ENCODE peak calls at places on chromosome 21, in seven cellular contexts. U, L, M, D, N, X and F are unnamed samples.

GRCh38 chr21:31157756-31158155 is 119.5 kb upstream of the KRTAP19-8 start:
- DNase-seq in X (no peak), M (no peak), U (peak; percentile 30), L (peak; percentile 43), D (no peak), N (no peak), F (no peak)

GRCh38 chr21:24693779-24694178 is 913.5 kb downstream of the MRPL39 start:
- DNase-seq in M (no peak), L (no peak), X (no peak), D (no peak), U (no peak), N (no peak), F (no peak)

GRCh38 chr21:35614412-35614901 is 445.9 kb downstream of the SETD4 start:
- DNase-seq in M (no peak), X (no peak), L (peak; percentile 95), U (peak; percentile 82), N (no peak), D (no peak), F (no peak)

GRCh38 chr21:25999935-26000582 is 170.5 kb downstream of the APP start:
- DNase-seq in U (no peak), D (no peak), N (peak; percentile 51), M (no peak), X (no peak), L (no peak), F (no peak)

GRCh38 chr21:35398366-35398982 is 349.4 kb upstream of the RUNX1 start:
- DNase-seq in X (no peak), D (no peak), L (no peak), M (no peak), U (peak; percentile 41), N (no peak), F (no peak)

GRCh38 chr21:43312751-43313169 is 114.2 kb downstream of the SIK1 start:
- DNase-seq in U (no peak), M (no peak), L (no peak), N (peak; percentile 52), D (no peak), X (no peak), F (no peak)

GRCh38 chr21:32330784-32331311 is 32.2 kb downstream of the MRAP start:
- DNase-seq in N (no peak), L (no peak), D (no peak), X (peak; percentile 28), M (no peak), U (no peak), F (no peak)

GRCh38 chr21:40421121-40421520 is 425.8 kb downstream of the DSCAM start:
- DNase-seq in L (peak; percentile 80), N (no peak), D (no peak), U (no peak), M (no peak), X (no peak), F (no peak)

GRCh38 chr21:40662889-40663288 is 184.1 kb downstream of the DSCAM start:
- DNase-seq in U (no peak), X (no peak), L (no peak), D (no peak), N (no peak), M (no peak), F (no peak)

GRCh38 chr21:26096972-26097371 is 73.6 kb downstream of the APP start:
- DNase-seq in X (no peak), U (no peak), D (no peak), M (no peak), N (no peak), L (no peak), F (no peak)

GRCh38 chr21:43648171-43648570 is 11.1 kb downstream of the HSF2BP start:
- DNase-seq in D (no peak), X (no peak), M (no peak), L (no peak), N (no peak), U (no peak), F (no peak)

GRCh38 chr21:16353764-16354163 is 624.0 kb downstream of the USP25 start:
- DNase-seq in N (no peak), X (no peak), D (no peak), M (no peak), U (no peak), L (no peak), F (no peak)

GRCh38 chr21:18285379-18285778 is 40.7 kb downstream of the CHODL start:
- DNase-seq in N (no peak), U (no peak), D (no peak), M (no peak), L (no peak), X (no peak), F (no peak)

GRCh38 chr21:31326478-31327247 is 17.4 kb downstream of the TIAM1 start:
- DNase-seq in D (no peak), U (peak; percentile 60), L (no peak), M (no peak), X (no peak), N (no peak), F (no peak)

GRCh38 chr21:44392185-44392584 is 38.8 kb downstream of the TRPM2 start:
- DNase-seq in U (no peak), M (no peak), N (no peak), D (no peak), X (peak; percentile 9), L (no peak), F (no peak)

GRCh38 chr21:16154961-16155360 is 425.2 kb downstream of the USP25 start:
- DNase-seq in L (no peak), N (no peak), M (no peak), D (no peak), U (no peak), X (no peak), F (no peak)

GRCh38 chr21:43712268-43712942 is 6.5 kb upstream of the PDXK start:
- DNase-seq in M (no peak), X (no peak), U (peak; percentile 84), D (no peak), N (peak; percentile 90), L (peak; percentile 90), F (no peak)

GRCh38 chr21:37087188-37087587 is 14.1 kb downstream of the TTC3 start:
- DNase-seq in N (no peak), X (no peak), L (peak; percentile 74), D (no peak), M (no peak), U (peak; percentile 71), F (peak; percentile 54)

GRCh38 chr21:32413697-32414578 is 1.4 kb downstream of the EVA1C start:
- DNase-seq in D (no peak), X (no peak), M (no peak), U (peak; percentile 62), L (peak; percentile 40), N (peak; percentile 29), F (no peak)

GRCh38 chr21:35920428-35920827 is 139.9 kb downstream of the SETD4 start:
- DNase-seq in D (no peak), X (no peak), N (no peak), M (no peak), U (no peak), L (no peak), F (no peak)

GRCh38 chr21:23463365-23463764 is 2143.9 kb downstream of the MRPL39 start:
- DNase-seq in N (no peak), M (no peak), U (no peak), D (no peak), L (no peak), X (no peak), F (no peak)

GRCh38 chr21:30430170-30430655 is at the start of gene KRTAP13-4:
- DNase-seq in X (no peak), U (no peak), D (no peak), M (no peak), L (no peak), N (no peak), F (no peak)

GRCh38 chr21:32061755-32062154 is 188.9 kb downstream of the HUNK start:
- DNase-seq in L (no peak), D (no peak), M (no peak), X (no peak), N (no peak), U (no peak), F (no peak)

GRCh38 chr21:15010645-15011044 is 54.2 kb downstream of the NRIP1 start:
- DNase-seq in U (peak; percentile 81), L (no peak), D (no peak), N (no peak), M (no peak), X (no peak), F (no peak)

GRCh38 chr21:18424250-18424649 is 20.7 kb upstream of the TMPRSS15 start:
- DNase-seq in U (no peak), L (no peak), D (no peak), M (no peak), N (no peak), X (no peak), F (no peak)

GRCh38 chr21:35257413-35257812 is 208.3 kb upstream of the RUNX1 start:
- DNase-seq in U (peak; percentile 95), D (peak; percentile 59), X (peak; percentile 28), N (peak; percentile 51), L (peak; percentile 96), M (peak; percentile 42), F (peak; percentile 90)

DNA sequence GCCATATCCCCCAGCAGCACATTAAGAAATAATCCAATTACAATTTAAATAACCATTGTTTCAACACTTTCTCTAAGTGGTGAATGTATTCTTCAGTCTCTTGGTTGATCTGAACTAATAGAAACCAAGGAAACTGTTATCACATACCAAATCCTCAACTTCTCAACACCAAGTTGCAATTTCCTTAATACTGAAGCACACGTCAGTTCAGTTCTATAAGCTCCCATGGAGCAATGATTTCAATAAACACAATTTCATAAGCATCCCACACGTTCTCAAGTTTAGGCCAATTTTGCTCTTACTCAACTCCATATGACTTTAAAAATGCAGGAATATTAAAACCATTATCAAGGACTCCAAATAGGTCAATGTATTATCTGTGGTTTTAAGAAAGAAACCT is 5.8 kb upstream of the ERG start:
- DNase-seq in L (no peak), U (no peak), X (no peak), D (no peak), N (no peak), M (no peak), F (no peak)
- H3K4me3 ChIP-seq in L (no peak overlapping the region), U (no peak overlapping the region), X (peak overlapping the region; percentile 17), D (no peak overlapping the region), N (no peak overlapping the region), M (peak overlapping the region; percentile 34), F (no peak overlapping the region)

GRCh38 chr21:45768741-45769049 is 125.2 kb downstream of the PCBP3 start:
- DNase-seq in N (no peak), L (no peak), X (no peak), D (no peak), U (no peak), M (no peak), F (no peak)
- TF ChIP-seq CTCF in N (no peak), L (no peak), X (no peak), D (no peak), U (no peak), M (no peak), F (peak; percentile 10)

GRCh38 chr21:41725421-41726021 is 41.3 kb downstream of the RIPK4 start:
- DNase-seq in D (no peak), M (no peak), N (no peak), L (no peak), U (no peak), X (no peak), F (no peak)
- H3K4me3 ChIP-seq in D (no peak overlapping the region), M (peak overlapping the region; percentile 25), N (no peak overlapping the region), L (no peak overlapping the region), U (no peak overlapping the region), X (no peak overlapping the region), F (no peak overlapping the region)

GRCh38 chr21:29024474-29025327 is at the start of gene USP16:
- DNase-seq in M (peak; percentile 96), N (peak; percentile 97), X (peak; percentile 97), L (peak; percentile 97), D (peak; percentile 96), U (peak; percentile 100), F (peak; percentile 98)
- TF ChIP-seq CTCF in M (peak; percentile 45), N (peak; percentile 24), X (no peak), L (peak; percentile 4), D (no peak), U (no peak), F (peak; percentile 11)